ENCODE peak calls at places on chromosome 21, in four cellular contexts. L, Y, C and U are unnamed samples. For H3K36me3, the result is how much of the 10 kb centered on the place peaks cover.

GRCh38 chr21:45070970-45071369 is 3.4 kb upstream of the ADARB1 start:
- DNase-seq in L (no peak), Y (no peak), C (no peak), U (no peak)

GRCh38 chr21:46425566-46425965 is 33.1 kb upstream of the DIP2A start:
- DNase-seq in L (peak), Y (no peak), C (peak), U (peak)

GRCh38 chr21:33537212-33537611 is 4.7 kb downstream of the GART start:
- DNase-seq in L (no peak), Y (no peak), C (no peak), U (no peak)

GRCh38 chr21:28518620-28519019 is 474.1 kb downstream of the LTN1 start:
- DNase-seq in L (no peak), Y (no peak), C (no peak), U (no peak)

GRCh38 chr21:22544747-22545146 is 1546.5 kb downstream of the NCAM2 start:
- DNase-seq in L (no peak), Y (no peak), C (no peak), U (no peak)

GRCh38 chr21:19109694-19110093 is 706.1 kb upstream of the TMPRSS15 start:
- DNase-seq in L (no peak), Y (no peak), C (no peak), U (no peak)

GRCh38 chr21:34008618-34009017 is 64.8 kb upstream of the MRPS6 start:
- DNase-seq in L (no peak), Y (no peak), C (no peak), U (no peak)

GRCh38 chr21:32099812-32100416 is 178.9 kb downstream of the MIS18A start:
- DNase-seq in L (no peak), Y (no peak), C (no peak), U (no peak)

GRCh38 chr21:45458281-45459170 is 53.6 kb downstream of the COL18A1 start:
- DNase-seq in L (no peak), Y (peak), C (no peak), U (no peak)

GRCh38 chr21:40731206-40731605 is 115.8 kb downstream of the DSCAM start:
- DNase-seq in L (no peak), Y (no peak), C (no peak), U (no peak)

GRCh38 chr21:44084496-44085241 is 22.5 kb upstream of the PWP2 start:
- DNase-seq in L (no peak), Y (no peak), C (no peak), U (no peak)

GRCh38 chr21:42563261-42564045 is 49.8 kb downstream of the SLC37A1 start:
- DNase-seq in L (no peak), Y (no peak), C (no peak), U (no peak)

GRCh38 chr21:42565206-42565810 is 51.7 kb downstream of the SLC37A1 start:
- DNase-seq in L (no peak), Y (no peak), C (no peak), U (no peak)

GRCh38 chr21:42565886-42566523 is 52.4 kb downstream of the SLC37A1 start:
- DNase-seq in L (no peak), Y (no peak), C (no peak), U (no peak)

GRCh38 chr21:42562816-42563215 is 49.2 kb downstream of the SLC37A1 start:
- DNase-seq in L (no peak), Y (no peak), C (no peak), U (no peak)

GRCh38 chr21:42564561-42564971 is 50.9 kb downstream of the SLC37A1 start:
- DNase-seq in L (no peak), Y (no peak), C (no peak), U (no peak)
- H3K36me3 ChIP-seq in L (under half), Y (half or more), C (under half), U (under half)

GRCh38 chr21:36052860-36053766 is 7.2 kb downstream of the SETD4 start:
- DNase-seq in L (peak), Y (no peak), C (no peak), U (no peak)
- H3K36me3 ChIP-seq in L (half or more), Y (half or more), C (under half), U (half or more)

DNA sequence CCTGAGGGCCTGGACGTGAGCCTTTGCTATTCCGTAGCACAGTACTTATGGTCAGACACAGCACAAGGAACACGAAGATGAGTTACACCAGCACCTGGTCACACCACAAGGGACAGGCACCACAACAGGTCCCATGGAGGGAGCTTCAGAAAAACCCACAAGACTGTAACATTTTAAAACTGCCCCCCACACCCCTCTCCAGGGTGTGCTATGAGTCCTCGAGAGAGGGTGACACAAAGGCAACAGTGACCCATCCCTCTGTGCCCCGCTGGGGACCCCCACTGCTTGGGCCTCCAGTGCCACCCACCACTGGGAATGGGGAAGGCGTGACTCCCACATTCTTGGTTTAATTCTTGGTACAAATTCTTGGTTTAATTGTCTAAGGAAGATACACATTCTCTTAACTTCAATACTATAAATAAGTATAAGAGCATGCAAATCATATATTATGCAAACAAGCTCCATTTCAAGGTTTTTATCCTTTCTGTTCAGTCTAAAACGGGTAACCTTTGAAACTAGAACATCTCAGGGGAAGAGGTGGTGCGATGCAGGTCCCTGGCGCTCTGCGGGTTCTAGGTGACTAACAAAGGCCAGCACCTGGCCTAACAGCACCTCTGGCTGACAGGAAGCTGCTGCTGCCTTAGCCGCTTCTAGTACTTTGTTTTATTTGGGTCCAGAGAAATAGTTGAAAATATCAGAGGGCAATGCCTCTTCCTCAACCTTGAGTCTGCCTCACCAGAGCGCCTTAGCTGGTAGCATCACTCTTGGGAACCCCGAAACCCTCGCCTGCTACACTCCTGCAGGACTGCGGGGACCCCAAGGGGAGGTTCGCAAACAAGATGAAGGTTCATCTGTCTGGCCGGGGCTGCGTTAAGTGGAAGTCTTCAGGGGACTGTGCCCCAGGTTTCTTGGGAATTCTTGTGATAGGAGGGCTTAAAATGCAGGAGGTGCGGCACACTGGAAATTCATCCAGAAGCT is 45.7 kb downstream of the PRDM15 start:
- DNase-seq in L (no peak), Y (no peak), C (no peak), U (no peak)
- H3K36me3 ChIP-seq in L (half or more), Y (half or more), C (under half), U (under half)

DNA sequence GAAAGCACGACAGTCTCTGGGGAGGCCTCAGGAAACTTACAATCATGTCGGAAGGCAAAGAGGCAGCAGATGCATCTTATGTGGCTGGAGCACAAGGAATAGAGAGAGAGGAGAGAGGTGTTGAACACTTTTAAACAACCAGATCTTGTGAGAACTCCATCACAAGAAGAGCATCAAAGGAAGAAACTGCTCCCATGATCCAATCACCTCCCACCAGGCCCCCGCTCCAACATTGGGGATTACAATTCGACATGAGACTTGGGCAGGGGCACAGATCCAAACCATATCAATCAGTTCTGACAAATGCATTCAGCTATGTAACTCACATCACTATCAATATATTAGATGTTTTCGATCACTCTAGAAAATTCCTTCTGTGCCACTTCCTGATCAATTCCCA is 37.6 kb downstream of the ETS2 start:
- DNase-seq in L (no peak), Y (no peak), C (no peak), U (no peak)
- H3K36me3 ChIP-seq in L (under half), Y (under half), C (under half), U (under half)